ENCODE peak calls at places on chromosomes 11 and 22, in four cellular contexts. D is endodermal cell, O is IMR-90, V is astrocyte. J is an unnamed sample.

GRCh38 chr11:18853086-18853720 is 61.6 kb upstream of the PTPN5 start:
- DNase-seq in D (peak; percentile 75), O (peak; percentile 19), V (peak; percentile 10), J (peak; percentile 15)

GRCh38 chr11:130775306-130776043 is 140.8 kb downstream of the SNX19 start:
- DNase-seq in D (no peak), O (peak; percentile 70), V (peak; percentile 89), J (peak; percentile 27)

GRCh38 chr11:44138286-44138685 is 42.8 kb downstream of the EXT2 start:
- DNase-seq in D (no peak), O (peak; percentile 39), V (peak; percentile 55), J (peak; percentile 44)

GRCh38 chr11:12377106-12377823 is at the start of gene PARVA:
- DNase-seq in D (peak; percentile 93), O (peak; percentile 81), V (peak; percentile 79), J (peak; percentile 94)

GRCh38 chr11:9601041-9601875 is 27.8 kb downstream of the WEE1 start:
- DNase-seq in D (peak; percentile 86), O (peak; percentile 89), V (no peak), J (no peak)

GRCh38 chr11:125871391-125872137 is 15.9 kb upstream of the HYLS1 start:
- DNase-seq in D (peak; percentile 88), O (peak; percentile 31), V (no peak), J (peak; percentile 48)

GRCh38 chr11:35997908-35998307 is 54.0 kb downstream of the LDLRAD3 start:
- DNase-seq in D (no peak), O (no peak), V (no peak), J (no peak)

GRCh38 chr22:45887202-45888131 is 89.5 kb downstream of the WNT7B start:
- DNase-seq in D (peak; percentile 41), O (no peak), V (no peak), J (no peak)

GRCh38 chr11:62544521-62545436 is 1.8 kb downstream of the AHNAK start:
- DNase-seq in D (peak; percentile 65), O (no peak), V (no peak), J (peak; percentile 58)

GRCh38 chr11:50174189-50174588 is 141.5 kb downstream of the OR4C45 start:
- DNase-seq in D (no peak), O (peak; percentile 11), V (no peak), J (peak; percentile 57)

GRCh38 chr11:32374261-32374711 is 61.1 kb downstream of the WT1 start:
- DNase-seq in D (peak; percentile 91), O (peak; percentile 15), V (no peak), J (peak; percentile 23)

GRCh38 chr11:65660038-65660437 is 2.7 kb downstream of the RELA start:
- DNase-seq in D (no peak), O (no peak), V (no peak), J (no peak)

GRCh38 chr11:2464451-2465165 is 19.8 kb downstream of the KCNQ1 start:
- DNase-seq in D (peak; percentile 29), O (no peak), V (no peak), J (no peak)

GRCh38 chr22:25353516-25354445 is 134.3 kb downstream of the CRYBB2 start:
- DNase-seq in D (no peak), O (no peak), V (no peak), J (no peak)

GRCh38 chr11:65111537-65112225 is at the start of gene TM7SF2:
- DNase-seq in D (peak; percentile 98), O (peak; percentile 86), V (peak; percentile 71), J (peak; percentile 91)

GRCh38 chr11:130037881-130038601 is 31.7 kb upstream of the APLP2 start:
- DNase-seq in D (peak; percentile 55), O (no peak), V (peak; percentile 75), J (no peak)

GRCh38 chr22:31099841-31100761 is 7.3 kb downstream of the SELENOM start:
- DNase-seq in D (peak; percentile 39), O (no peak), V (no peak), J (no peak)

GRCh38 chr22:31096637-31097274 is 10.6 kb downstream of the SELENOM start:
- DNase-seq in D (peak; percentile 69), O (no peak), V (no peak), J (no peak)

GRCh38 chr22:31097941-31098632 is 9.3 kb downstream of the SELENOM start:
- DNase-seq in D (no peak), O (no peak), V (no peak), J (no peak)

GRCh38 chr22:31099386-31099785 is 8.0 kb downstream of the SELENOM start:
- DNase-seq in D (no peak), O (peak; percentile 40), V (no peak), J (peak; percentile 81)

DNA sequence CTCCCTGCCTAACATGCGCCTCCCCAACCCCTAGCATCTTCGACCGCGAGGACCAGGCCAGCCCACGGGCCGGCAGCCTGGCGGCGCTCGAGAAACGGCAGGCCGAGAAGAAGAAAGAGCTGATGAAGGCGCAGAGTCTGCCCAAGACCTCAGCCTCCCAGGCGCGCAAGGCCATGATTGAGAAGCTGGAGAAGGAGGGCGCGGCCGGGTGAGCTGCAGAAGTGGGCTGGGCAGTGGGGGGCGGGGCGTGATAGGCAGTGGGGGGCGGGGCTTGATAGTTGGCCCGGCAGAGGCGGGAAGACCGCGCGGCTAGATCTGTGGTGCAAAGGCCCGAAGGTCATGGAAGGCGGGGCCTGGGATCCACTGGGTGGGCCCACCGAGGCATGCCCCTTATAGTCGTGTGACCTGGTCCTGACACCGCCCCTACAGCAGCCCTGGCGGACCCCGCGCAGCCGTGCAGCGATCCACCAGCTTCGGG is 8.7 kb downstream of the SELENOM start:
- DNase-seq in D (peak; percentile 95), O (no peak), V (no peak), J (no peak)
- H3K9ac ChIP-seq in D (no peak overlapping the region), O (no peak overlapping the region), V (no peak overlapping the region), J (peak overlapping the region; percentile 71)

GRCh38 chr22:17477401-17477833 is 85.9 kb upstream of the SLC25A18 start:
- DNase-seq in D (peak; percentile 44), O (no peak), V (no peak), J (no peak)
- H3K4me3 ChIP-seq in D (peak overlapping the region; percentile 7), O (no peak overlapping the region), V (no peak overlapping the region), J (peak overlapping the region; percentile 67)

DNA sequence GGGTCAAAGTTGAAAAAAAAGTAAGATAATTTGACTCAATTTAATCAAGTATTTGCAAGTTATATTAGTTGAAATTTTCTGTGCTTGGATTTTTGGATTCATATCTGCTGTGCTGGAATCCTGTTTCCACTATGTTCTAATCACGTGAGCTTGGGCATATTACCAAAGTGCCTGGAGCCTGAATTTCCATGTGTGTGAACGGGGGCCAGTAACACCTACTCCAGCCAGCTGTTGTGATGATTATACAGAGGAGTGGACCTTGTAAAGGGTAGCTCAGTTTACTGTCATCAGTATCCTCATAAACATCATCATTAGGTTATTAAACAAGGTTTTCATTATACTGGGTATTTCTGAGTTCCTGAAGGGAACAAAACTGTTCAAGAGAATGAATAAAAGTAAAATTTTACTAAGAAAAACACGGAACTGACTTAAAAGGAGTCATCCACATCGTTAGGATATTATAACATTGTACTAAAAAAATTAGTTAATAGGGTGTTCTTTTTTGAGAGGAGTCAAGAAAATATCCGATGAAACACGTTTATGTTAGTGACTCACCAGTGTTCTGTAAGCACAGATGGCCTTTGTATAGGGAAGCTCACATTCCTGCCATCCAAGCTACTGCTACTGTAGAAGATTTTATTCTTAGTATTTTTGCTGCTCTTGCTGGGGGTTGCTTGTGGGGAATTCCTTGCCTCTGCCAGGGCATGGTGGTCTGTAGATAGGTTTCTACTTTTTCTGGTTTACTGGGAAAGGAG is 144.1 kb downstream of the ARHGAP42 start:
- DNase-seq in D (no peak), O (peak; percentile 81), V (peak; percentile 68), J (peak; percentile 63)
- H3K4me1 ChIP-seq in D (peaks cover 36% of the 10 kb centered on the region), O (peaks cover 10% of the 10 kb centered on the region), V (peaks cover 28% of the 10 kb centered on the region), J (peaks cover 37% of the 10 kb centered on the region)

GRCh38 chr22:17232406-17232805 is 13.2 kb upstream of the ADA2 start:
- DNase-seq in D (peak; percentile 63), O (no peak), V (no peak), J (no peak)
- H3K9ac ChIP-seq in D (no peak overlapping the region), O (no peak overlapping the region), V (no peak overlapping the region), J (no peak overlapping the region)

GRCh38 chr11:17015639-17016125 is 1.5 kb upstream of the PLEKHA7 start:
- DNase-seq in D (no peak), O (peak; percentile 10), V (no peak), J (no peak)
- H3K4me3 ChIP-seq in D (no peak overlapping the region), O (no peak overlapping the region), V (no peak overlapping the region), J (no peak overlapping the region)

DNA sequence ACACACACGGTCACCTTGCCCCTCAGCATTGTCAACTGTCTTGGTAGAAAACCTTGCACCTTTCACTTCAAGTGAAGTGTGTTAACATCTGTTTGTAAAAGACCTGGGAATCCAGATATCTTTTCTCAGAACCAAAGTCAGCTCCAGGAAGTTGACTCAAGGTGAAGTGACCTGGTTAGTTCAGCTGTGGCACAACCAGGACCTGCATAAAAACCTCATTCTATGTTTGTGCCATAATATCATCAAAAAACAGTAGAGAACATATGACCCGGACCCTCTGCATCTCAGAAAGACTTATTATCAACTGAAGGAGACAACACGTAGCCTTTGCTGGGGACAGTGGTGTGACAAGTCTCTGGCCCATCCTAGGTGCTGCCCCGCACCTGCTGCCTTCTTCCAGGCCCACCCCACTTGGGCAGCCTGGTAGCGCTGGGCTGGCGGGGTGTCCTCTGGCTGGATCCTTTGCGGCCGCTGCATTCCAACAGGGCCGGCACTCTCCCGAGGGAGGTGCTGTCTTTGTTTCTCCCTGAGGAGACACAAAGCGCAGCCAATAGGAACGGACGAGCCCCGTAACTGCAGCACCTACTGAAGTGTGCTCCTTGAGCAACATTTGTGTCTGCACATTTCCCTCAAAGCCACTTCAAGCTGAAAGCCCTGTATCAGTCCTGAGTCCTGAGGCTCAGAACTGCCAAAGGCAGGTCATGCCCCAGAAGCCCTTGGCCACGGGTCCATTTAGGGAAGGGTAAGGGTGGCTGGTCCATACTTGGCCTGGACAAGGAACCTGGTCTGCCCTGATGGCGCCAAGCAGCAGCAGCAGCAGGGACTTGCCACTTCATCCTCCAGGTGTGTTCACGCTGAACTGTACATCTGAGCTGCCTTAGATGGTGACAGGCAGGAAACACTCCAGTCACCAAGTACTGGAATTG is 25.2 kb downstream of the LRRC74B start:
- DNase-seq in D (no peak), O (no peak), V (no peak), J (no peak)
- H3K4me1 ChIP-seq in D (no peaks in the 10 kb centered on the region), O (peaks cover 3% of the 10 kb centered on the region), V (peaks cover 12% of the 10 kb centered on the region), J (no peaks in the 10 kb centered on the region)

DNA sequence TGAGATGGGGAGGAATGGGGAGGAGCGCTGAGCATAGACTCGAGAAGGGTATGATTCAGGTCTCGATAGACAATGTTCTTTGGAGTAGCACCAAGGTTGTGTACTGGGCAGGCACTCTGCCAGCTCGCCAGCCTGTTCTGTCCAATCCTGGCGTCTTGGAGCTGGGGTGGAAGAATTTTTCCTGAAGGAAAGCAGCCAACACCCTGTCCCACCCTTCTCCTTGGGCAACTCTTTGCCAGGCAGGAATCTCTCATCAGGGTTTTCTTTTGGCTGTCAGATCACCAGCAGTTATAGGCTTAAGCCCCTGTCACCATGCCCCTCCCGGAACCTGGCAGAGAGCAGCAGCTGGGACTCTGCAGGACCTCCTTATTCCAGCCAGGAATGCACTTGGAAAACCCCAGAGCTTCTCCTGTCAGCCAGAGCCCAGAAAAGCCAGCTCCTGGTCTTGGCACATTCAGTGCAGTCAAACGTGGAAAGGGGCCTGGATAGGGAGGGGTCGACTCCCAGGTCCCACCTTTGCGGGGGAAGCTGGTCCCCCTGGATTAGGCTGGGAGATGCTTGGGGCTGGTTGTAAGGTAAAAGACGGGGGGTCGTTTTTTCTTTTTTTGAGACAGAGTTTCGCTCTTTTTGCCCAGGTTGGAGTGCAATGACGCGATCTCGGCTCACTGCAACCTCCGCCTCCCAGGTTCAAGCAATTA is 14.4 kb upstream of the SPTBN2 start:
- DNase-seq in D (no peak), O (no peak), V (no peak), J (no peak)
- H3K9ac ChIP-seq in D (no peak overlapping the region), O (no peak overlapping the region), V (no peak overlapping the region), J (no peak overlapping the region)

DNA sequence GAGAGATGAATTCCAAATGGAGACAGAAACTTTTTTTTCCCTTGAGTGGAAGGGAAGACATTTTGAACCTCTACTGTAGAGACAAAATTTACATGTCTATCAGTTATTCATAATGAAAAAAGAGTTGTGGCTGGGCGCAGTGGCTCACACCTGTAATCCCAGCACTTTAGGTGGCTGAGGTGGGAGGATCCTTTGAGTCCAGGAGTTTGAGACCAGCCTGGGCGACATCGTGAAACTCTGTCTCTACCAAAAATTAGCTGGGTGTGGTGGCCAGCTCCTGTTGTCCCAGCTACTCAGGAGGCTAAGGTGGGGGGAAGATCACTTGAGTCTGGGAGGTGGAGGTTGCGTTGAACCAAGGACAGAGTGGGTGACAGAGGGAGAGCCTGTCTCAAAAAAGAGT is 4.1 kb downstream of the EED start:
- DNase-seq in D (peak; percentile 45), O (no peak), V (no peak), J (no peak)
- H3K4me3 ChIP-seq in D (peak overlapping the region; percentile 97), O (no peak overlapping the region), V (no peak overlapping the region), J (no peak overlapping the region)